ENCODE peak calls at places on chromosome 17, in seven cellular contexts. Y, T, D, I, W, R and E are unnamed samples.

GRCh38 chr17:61584866-61585265 is 6.2 kb downstream of the NACA2 start:
- DNase-seq in W (no peak), R (no peak), T (no peak), D (no peak), I (no peak), Y (no peak), E (no peak)

GRCh38 chr17:31752570-31752969 is 106.5 kb downstream of the COPRS start:
- DNase-seq in D (no peak), R (no peak), I (no peak), T (no peak), Y (no peak), W (no peak), E (no peak)

GRCh38 chr17:10316986-10317834 is 55.6 kb downstream of the MYH13 start:
- DNase-seq in W (peak; percentile 78), T (peak; percentile 77), I (peak; percentile 69), R (peak; percentile 12), Y (no peak), D (peak; percentile 37), E (peak; percentile 61)

GRCh38 chr17:35923609-35924114 is 6.9 kb downstream of the RDM1 start:
- DNase-seq in D (no peak), Y (no peak), I (no peak), R (no peak), T (no peak), W (no peak), E (no peak)

GRCh38 chr17:58319181-58320162 is 9.1 kb downstream of the TSPOAP1 start:
- DNase-seq in D (no peak), Y (no peak), T (no peak), W (no peak), I (no peak), R (no peak), E (no peak)

GRCh38 chr17:14205992-14206461 is 30.6 kb downstream of the CDRT15 start:
- DNase-seq in Y (no peak), W (no peak), D (no peak), I (no peak), T (peak; percentile 78), R (no peak), E (peak; percentile 94)

GRCh38 chr17:57245786-57246185 is 10.5 kb upstream of the MSI2 start:
- DNase-seq in Y (no peak), T (no peak), D (no peak), I (no peak), R (no peak), W (no peak), E (no peak)

GRCh38 chr17:50902768-50903353 is 36.7 kb upstream of the TOB1 start:
- DNase-seq in R (no peak), T (no peak), Y (no peak), I (no peak), W (no peak), D (no peak), E (no peak)

GRCh38 chr17:5793157-5793556 is 208.8 kb upstream of the NLRP1 start:
- DNase-seq in Y (no peak), I (no peak), R (no peak), W (no peak), D (no peak), T (no peak), E (no peak)

GRCh38 chr17:17626151-17626805 is 34.8 kb upstream of the PEMT start:
- DNase-seq in Y (no peak), D (no peak), I (no peak), W (no peak), R (no peak), T (no peak), E (no peak)

GRCh38 chr17:41547921-41548843 is 20.1 kb upstream of the KRT19 start:
- DNase-seq in W (no peak), R (peak; percentile 43), D (peak; percentile 88), I (peak; percentile 95), Y (no peak), T (peak; percentile 68), E (peak; percentile 79)

GRCh38 chr17:4142107-4142900 is 526 bp downstream of the ZZEF1 start:
- DNase-seq in I (peak; percentile 14), T (peak; percentile 36), Y (no peak), W (no peak), R (no peak), D (no peak), E (peak; percentile 32)

GRCh38 chr17:7263071-7263800 is 958 bp upstream of the CLDN7 start:
- DNase-seq in T (peak; percentile 95), Y (no peak), D (no peak), R (peak; percentile 84), I (peak; percentile 46), W (no peak), E (no peak)

GRCh38 chr17:57326348-57326747 is 70.0 kb downstream of the MSI2 start:
- DNase-seq in Y (no peak), R (no peak), W (no peak), T (no peak), I (no peak), D (no peak), E (no peak)

GRCh38 chr17:39461911-39462641 is 790 bp downstream of the CDK12 start:
- DNase-seq in T (no peak), Y (peak; percentile 32), I (no peak), R (peak; percentile 89), W (peak; percentile 22), D (no peak), E (peak; percentile 28)

GRCh38 chr17:17345686-17346427 is 42.7 kb downstream of the NT5M start:
- DNase-seq in R (no peak), D (no peak), Y (no peak), W (no peak), T (no peak), I (no peak), E (peak; percentile 13)

GRCh38 chr17:57724038-57724728 is 20.9 kb downstream of the CCDC182 start:
- DNase-seq in D (no peak), Y (peak; percentile 32), T (no peak), R (no peak), I (no peak), W (no peak), E (no peak)

GRCh38 chr17:49871211-49871610 is 23.3 kb upstream of the TAC4 start:
- DNase-seq in R (no peak), I (no peak), Y (no peak), D (no peak), W (no peak), T (no peak), E (peak; percentile 30)

GRCh38 chr17:63694229-63694973 is 5.5 kb downstream of the LIMD2 start:
- DNase-seq in T (no peak), I (no peak), D (no peak), Y (no peak), W (no peak), R (no peak), E (no peak)

GRCh38 chr17:58189436-58190146 is 2.9 kb upstream of the EPX start:
- DNase-seq in Y (no peak), W (peak; percentile 12), T (no peak), R (peak; percentile 37), D (no peak), I (peak; percentile 54), E (peak; percentile 33)

GRCh38 chr17:72724375-72724774 is 368.1 kb downstream of the SLC39A11 start:
- DNase-seq in Y (no peak), D (no peak), I (no peak), W (no peak), R (no peak), T (no peak), E (no peak)

GRCh38 chr17:82737981-82738877 is 2.8 kb downstream of the FN3K start:
- DNase-seq in T (no peak), Y (no peak), I (no peak), W (no peak), D (peak; percentile 77), R (peak; percentile 55), E (peak; percentile 64)

GRCh38 chr17:7888184-7888920 is at the start of gene CHD3:
- DNase-seq in W (no peak), I (no peak), R (no peak), T (peak; percentile 45), Y (no peak), D (peak; percentile 49), E (peak; percentile 61)

GRCh38 chr17:5864910-5865657 is 205.1 kb upstream of the WSCD1 start:
- DNase-seq in I (no peak), D (no peak), R (no peak), T (no peak), W (no peak), Y (no peak), E (no peak)

GRCh38 chr17:46081018-46081320 is 81.9 kb downstream of the STH start:
- DNase-seq in R (no peak), T (no peak), I (no peak), Y (no peak), W (no peak), D (no peak), E (no peak)

GRCh38 chr17:44905006-44906000 is 6.1 kb upstream of the EFTUD2 start:
- DNase-seq in Y (no peak), T (peak; percentile 71), I (no peak), W (no peak), R (no peak), D (peak; percentile 7), E (no peak)
- TF ChIP-seq POLR2A in Y (no peak), T (peak; percentile 30), I (no peak), W (no peak), R (no peak), D (no peak), E (no peak)

DNA sequence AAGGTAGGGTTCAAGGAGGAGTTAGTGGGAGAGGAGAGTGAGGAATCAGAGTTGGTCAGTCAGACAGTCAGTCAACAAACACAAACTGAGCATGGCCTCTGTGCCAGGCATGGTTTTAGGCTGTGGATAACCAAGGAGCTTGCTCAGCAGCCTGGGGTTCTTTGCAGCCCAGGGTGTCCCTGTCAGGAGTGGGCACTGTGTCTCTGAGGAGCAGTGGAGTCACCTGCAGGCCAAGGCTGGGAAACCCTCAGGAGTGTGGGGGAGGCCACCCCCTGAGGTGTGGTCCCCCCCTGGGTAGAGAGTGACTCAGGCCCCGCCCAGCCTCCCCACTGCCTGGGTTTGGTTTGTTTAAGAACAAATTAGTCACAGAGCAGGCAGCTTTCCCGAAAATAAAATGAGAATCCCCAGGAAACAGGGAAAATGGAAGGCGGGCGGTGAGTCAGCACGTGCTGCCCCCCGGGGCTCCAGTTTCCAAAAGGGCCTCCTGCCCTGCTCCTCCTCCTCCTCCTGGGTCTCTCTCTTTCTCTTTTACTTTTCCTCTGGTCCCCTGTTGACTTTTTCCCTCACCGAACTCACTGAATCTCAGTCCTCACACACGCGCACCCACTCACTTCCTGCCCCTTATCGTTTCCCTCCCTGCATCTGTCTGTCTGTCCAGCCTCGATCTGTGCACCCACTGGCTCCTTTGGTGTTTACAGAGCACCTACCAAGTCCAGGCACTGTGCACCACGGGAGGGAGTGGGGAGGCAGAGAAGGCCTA is 44.3 kb downstream of the SOCS3 start:
- DNase-seq in Y (peak; percentile 33), I (peak; percentile 94), R (peak; percentile 86), T (peak; percentile 83), W (peak; percentile 86), D (peak; percentile 87), E (peak; percentile 79)
- TF ChIP-seq EP300 in Y (no peak), I (peak; percentile 78), R (peak; percentile 77), T (no peak), W (no peak), D (peak; percentile 85), E (peak; percentile 29)

GRCh38 chr17:781920-782731 is at the start of the genes GLOD4 and MRM3:
- DNase-seq in Y (peak; percentile 72), D (peak; percentile 96), T (peak; percentile 95), R (peak; percentile 90), I (peak; percentile 91), W (peak; percentile 95), E (peak; percentile 97)
- TF ChIP-seq CTCF in Y (peak; percentile 11), D (peak; percentile 49), T (peak; percentile 10), R (peak; percentile 9), I (no peak), W (no peak), E (no peak)

DNA sequence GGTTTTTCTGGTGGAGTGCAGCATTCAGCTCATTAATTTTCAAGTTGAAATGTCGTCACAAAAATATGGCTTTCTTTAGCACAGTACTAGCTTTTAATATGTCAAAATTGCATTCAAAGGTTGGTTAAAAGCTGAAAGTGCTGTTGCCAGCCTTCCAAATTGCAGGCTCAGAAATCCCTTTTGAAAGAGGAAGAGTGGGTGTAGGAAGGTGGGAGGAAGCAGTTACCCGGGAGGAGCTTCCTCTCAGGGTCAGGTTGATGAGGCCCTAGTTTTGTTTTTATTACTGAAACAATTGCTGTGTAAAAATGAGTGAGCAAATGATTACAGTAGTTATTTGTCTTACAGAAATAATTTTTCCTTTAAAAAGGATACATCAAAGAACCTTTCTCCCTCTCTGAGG is 41.4 kb downstream of the SEC14L1 start:
- DNase-seq in T (no peak), D (no peak), W (no peak), R (peak; percentile 17), Y (no peak), I (no peak), E (no peak)
- TF ChIP-seq POLR2A in T (no peak), D (no peak), W (no peak), R (no peak), Y (no peak), I (no peak), E (no peak)